ENCODE peak calls at places on chromosomes 16 and 17, in five cellular contexts. Y is fibroblast of lung, P is HAP-1, D is mucosa of descending colon, B is H9. G is an unnamed sample. For H3K4me1, the result is how much of the 10 kb centered on the place peaks cover.

GRCh38 chr16:9116141-9116540 is 24.7 kb downstream of the HAPSTR1 start:
- DNase-seq in Y (no peak), P (no peak), D (no peak), B (no peak), G (no peak)

GRCh38 chr17:20123209-20123608 is 114.0 kb downstream of the SPECC1 start:
- DNase-seq in Y (no peak), P (no peak), D (no peak), B (no peak), G (no peak)

GRCh38 chr16:16062023-16062932 is 112.9 kb downstream of the ABCC1 start:
- DNase-seq in Y (peak), P (no peak), D (no peak), B (no peak), G (no peak)

GRCh38 chr16:11515540-11516430 is 70.9 kb downstream of the LITAF start:
- DNase-seq in Y (no peak), P (no peak), D (no peak), B (no peak), G (no peak)

GRCh38 chr17:36728030-36728991 is 126.9 kb downstream of the MRM1 start:
- DNase-seq in Y (no peak), P (peak), D (no peak), B (no peak), G (no peak)

GRCh38 chr16:59259964-59260348 is 525.8 kb upstream of the GOT2 start:
- DNase-seq in Y (no peak), P (no peak), D (no peak), B (no peak), G (no peak)

GRCh38 chr17:12898110-12898509 is 108.8 kb downstream of the ARHGAP44 start:
- DNase-seq in Y (no peak), P (no peak), D (no peak), B (no peak), G (no peak)

GRCh38 chr16:81283044-81283443 is 31.7 kb upstream of the GAN start:
- DNase-seq in Y (no peak), P (no peak), D (no peak), B (no peak), G (no peak)

GRCh38 chr17:35627417-35627816 is 40.3 kb downstream of the AP2B1 start:
- DNase-seq in Y (no peak), P (no peak), D (no peak), B (no peak), G (peak)

GRCh38 chr17:10729334-10730193 is at the start of gene TMEM220:
- DNase-seq in Y (peak), P (peak), D (peak), B (peak), G (no peak)

GRCh38 chr16:59591480-59591879 is 857.4 kb upstream of the GOT2 start:
- DNase-seq in Y (no peak), P (no peak), D (no peak), B (no peak), G (no peak)

GRCh38 chr16:29702307-29702706 is 23.3 kb downstream of the QPRT start:
- DNase-seq in Y (no peak), P (no peak), D (no peak), B (no peak), G (no peak)

GRCh38 chr16:2224183-2224486 is 744 bp downstream of the E4F1 start:
- DNase-seq in Y (peak), P (no peak), D (no peak), B (no peak), G (no peak)

GRCh38 chr16:14104066-14104465 is 32.9 kb downstream of the MRTFB start:
- DNase-seq in Y (no peak), P (no peak), D (no peak), B (no peak), G (no peak)

GRCh38 chr17:40025559-40025958 is 10.3 kb downstream of the CSF3 start:
- DNase-seq in Y (no peak), P (no peak), D (no peak), B (no peak), G (no peak)
- H3K4me1 ChIP-seq in Y (under half), P (under half), D (under half), B (under half), G (under half)

DNA sequence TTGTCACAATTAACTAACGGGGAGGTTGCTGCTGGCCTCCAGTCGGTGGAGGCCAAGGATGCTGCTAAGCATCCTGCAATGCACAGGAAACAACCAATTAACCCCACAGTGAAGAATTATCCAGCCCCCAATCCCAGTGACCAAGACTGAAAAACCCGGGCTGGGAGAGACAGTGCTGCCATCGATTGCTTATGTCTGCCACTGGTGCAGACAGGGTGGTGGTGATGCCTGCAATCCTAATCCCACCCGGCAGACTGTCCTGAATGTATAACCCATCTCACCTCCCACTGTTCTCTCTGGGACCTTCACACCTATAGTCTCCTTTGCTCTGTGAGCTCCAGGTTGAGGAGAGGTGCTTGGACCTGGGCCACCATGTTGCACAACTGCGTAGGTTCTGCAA is 42.3 kb upstream of the KLHDC4 start:
- DNase-seq in Y (no peak), P (no peak), D (no peak), B (no peak), G (no peak)
- H3K4me1 ChIP-seq in Y (under half), P (under half), D (under half), B (under half), G (under half)

GRCh38 chr16:57804111-57804837 is 2.0 kb upstream of the KIFC3 start:
- DNase-seq in Y (no peak), P (no peak), D (peak), B (no peak), G (no peak)
- H3K4me1 ChIP-seq in Y (under half), P (under half), D (under half), B (under half), G (half or more)

GRCh38 chr17:55462711-55463110 is 41.1 kb upstream of the MMD start:
- DNase-seq in Y (no peak), P (no peak), D (no peak), B (no peak), G (no peak)

GRCh38 chr17:55462234-55462633 is 40.6 kb upstream of the MMD start:
- DNase-seq in Y (no peak), P (no peak), D (no peak), B (no peak), G (no peak)

GRCh38 chr17:55456307-55457240 is 34.9 kb upstream of the MMD start:
- DNase-seq in Y (peak), P (no peak), D (no peak), B (no peak), G (no peak)

GRCh38 chr17:55458287-55458900 is 36.8 kb upstream of the MMD start:
- DNase-seq in Y (no peak), P (no peak), D (no peak), B (no peak), G (no peak)

GRCh38 chr17:55458977-55459376 is 37.3 kb upstream of the MMD start:
- DNase-seq in Y (peak), P (no peak), D (no peak), B (no peak), G (no peak)
- H3K4me1 ChIP-seq in Y (under half), P (under half), D (under half), B (under half), G (under half)

GRCh38 chr17:56912105-56912999 is 1.5 kb downstream of the TRIM25 start:
- DNase-seq in Y (peak), P (peak), D (no peak), B (no peak), G (no peak)
- H3K4me1 ChIP-seq in Y (under half), P (under half), D (under half), B (under half), G (under half)

DNA sequence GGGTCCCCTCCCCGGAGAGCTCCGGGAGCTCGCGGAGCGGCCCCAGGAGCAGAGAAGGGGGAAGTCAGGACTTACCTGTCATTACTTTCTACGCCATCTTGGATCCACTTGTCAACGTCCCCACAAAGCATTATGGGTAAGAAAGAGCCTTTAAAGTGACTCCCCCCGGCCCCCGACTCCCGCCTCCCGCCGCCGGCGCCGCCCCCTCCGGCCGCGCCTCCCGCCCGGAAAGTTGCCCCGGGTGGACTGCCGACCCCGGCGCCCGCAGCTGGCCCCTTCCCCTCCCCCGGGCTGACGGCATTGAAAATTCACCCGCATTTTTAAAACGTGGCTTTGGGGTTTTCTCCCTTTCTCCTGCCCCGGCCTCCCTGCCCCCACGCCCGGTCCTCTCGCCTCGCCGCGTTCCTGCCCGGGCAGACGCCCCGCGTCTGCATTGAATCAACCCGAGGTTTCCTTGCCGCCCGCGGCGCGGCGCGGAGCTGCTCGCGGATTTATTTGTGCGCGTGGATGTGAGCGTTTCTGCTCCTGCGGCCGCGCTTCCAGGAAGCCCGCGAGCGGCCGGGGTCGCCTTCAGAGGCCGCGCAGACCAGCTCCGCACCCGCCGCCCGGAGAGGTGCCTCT is at the start of gene HELZ:
- DNase-seq in Y (peak), P (peak), D (peak), B (peak), G (peak)
- H3K4me1 ChIP-seq in Y (under half), P (under half), D (under half), B (under half), G (under half)

GRCh38 chr17:64591944-64592343 is 70.2 kb downstream of the SMURF2 start:
- DNase-seq in Y (no peak), P (no peak), D (no peak), B (no peak), G (no peak)
- H3K4me1 ChIP-seq in Y (under half), P (under half), D (under half), B (under half), G (under half)

GRCh38 chr17:76267051-76267576 is 2.0 kb downstream of the UBALD2 start:
- DNase-seq in Y (no peak), P (no peak), D (no peak), B (no peak), G (no peak)
- H3K4me1 ChIP-seq in Y (under half), P (under half), D (half or more), B (under half), G (under half)

GRCh38 chr17:49604314-49604869 is 28.7 kb downstream of the NXPH3 start:
- DNase-seq in Y (no peak), P (no peak), D (no peak), B (no peak), G (no peak)

GRCh38 chr17:49600949-49601348 is 25.3 kb downstream of the NXPH3 start:
- DNase-seq in Y (no peak), P (no peak), D (no peak), B (no peak), G (no peak)

GRCh38 chr17:49602783-49603182 is 27.1 kb downstream of the NXPH3 start:
- DNase-seq in Y (no peak), P (peak), D (no peak), B (no peak), G (no peak)

GRCh38 chr17:49603720-49604119 is 28.0 kb downstream of the NXPH3 start:
- DNase-seq in Y (no peak), P (peak), D (no peak), B (no peak), G (no peak)

GRCh38 chr17:49603238-49603637 is 27.6 kb downstream of the NXPH3 start:
- DNase-seq in Y (no peak), P (peak), D (no peak), B (no peak), G (no peak)
- H3K4me1 ChIP-seq in Y (under half), P (under half), D (under half), B (under half), G (under half)

G was measured in Caco-2.